ENCODE peak calls at places on chromosome 1, in six cellular contexts. J is stimulated activated CD4-positive, alpha-beta T cell treated with anti-CD3 and anti-CD28 coated beads, Interleukin-2, amount 100 ng/mL, for 48 hours; P is H9; M is GM13976; F is NCI-H524 treated with DMSO at 0.1 percent for 48 hours; L is tibial nerve. B is an unnamed sample.

GRCh38 chr1:62687903-62688686 is at the start of gene DOCK7:
- DNase-seq in J (peak; percentile 48), P (peak; percentile 84), M (peak; percentile 85), F (peak; percentile 13), L (peak; percentile 57), B (peak; percentile 18)

GRCh38 chr1:20165522-20165951 is 20.4 kb upstream of the UBXN10 start:
- DNase-seq in J (no peak), P (no peak), M (peak; percentile 63), F (no peak), L (no peak), B (no peak)

GRCh38 chr1:146021622-146022402 is at the start of gene HJV:
- DNase-seq in J (no peak), P (no peak), M (no peak), F (no peak), L (no peak), B (no peak)

GRCh38 chr1:237473896-237474295 is 416.8 kb downstream of the ZP4 start:
- DNase-seq in J (no peak), P (no peak), M (no peak), F (no peak), L (no peak), B (no peak)

GRCh38 chr1:230342019-230342418 is 84.1 kb downstream of the PGBD5 start:
- DNase-seq in J (no peak), P (no peak), M (no peak), F (no peak), L (no peak), B (no peak)

GRCh38 chr1:187408217-187409004 is 579.7 kb downstream of the PLA2G4A start:
- DNase-seq in J (no peak), P (no peak), M (no peak), F (no peak), L (no peak), B (no peak)

GRCh38 chr1:25695066-25695990 is 78.7 kb downstream of the MAN1C1 start:
- DNase-seq in J (no peak), P (peak; percentile 75), M (no peak), F (no peak), L (peak; percentile 81), B (no peak)

GRCh38 chr1:227532019-227532619 is 31.2 kb upstream of the ZNF678 start:
- DNase-seq in J (no peak), P (no peak), M (no peak), F (no peak), L (no peak), B (no peak)

GRCh38 chr1:95957748-95958147 is 723.7 kb downstream of the RWDD3 start:
- DNase-seq in J (no peak), P (no peak), M (no peak), F (no peak), L (no peak), B (no peak)

GRCh38 chr1:86489242-86489878 is 20.6 kb downstream of the CLCA1 start:
- DNase-seq in J (no peak), P (no peak), M (no peak), F (no peak), L (no peak), B (no peak)

GRCh38 chr1:7552402-7552801 is 218.7 kb upstream of the VAMP3 start:
- DNase-seq in J (no peak), P (no peak), M (no peak), F (no peak), L (no peak), B (no peak)

GRCh38 chr1:6848816-6849215 is 63.6 kb downstream of the CAMTA1 start:
- DNase-seq in J (no peak), P (no peak), M (no peak), F (no peak), L (no peak), B (no peak)

GRCh38 chr1:109573785-109574184 is 25.4 kb downstream of the GNAI3 start:
- DNase-seq in J (no peak), P (no peak), M (no peak), F (no peak), L (no peak), B (no peak)

GRCh38 chr1:42957880-42958487 is 684 bp downstream of the SLC2A1 start:
- DNase-seq in J (peak; percentile 50), P (no peak), M (peak; percentile 93), F (no peak), L (no peak), B (peak; percentile 29)

GRCh38 chr1:156115514-156116374 is 1.2 kb downstream of the LMNA start:
- DNase-seq in J (no peak), P (peak; percentile 68), M (no peak), F (no peak), L (peak; percentile 68), B (no peak)

GRCh38 chr1:225766967-225767413 is 10.6 kb upstream of the SRP9 start:
- DNase-seq in J (no peak), P (no peak), M (no peak), F (peak; percentile 32), L (no peak), B (no peak)

GRCh38 chr1:189708674-189709073 is 769.0 kb downstream of the BRINP3 start:
- DNase-seq in J (no peak), P (peak; percentile 57), M (no peak), F (no peak), L (no peak), B (no peak)

GRCh38 chr1:52579415-52579814 is 22.8 kb upstream of the GPX7 start:
- DNase-seq in J (no peak), P (no peak), M (no peak), F (no peak), L (no peak), B (no peak)

GRCh38 chr1:217274416-217274815 is 356.5 kb downstream of the GPATCH2 start:
- DNase-seq in J (no peak), P (no peak), M (no peak), F (no peak), L (no peak), B (no peak)

GRCh38 chr1:156451486-156452184 is 48.9 kb downstream of the MEF2D start:
- DNase-seq in J (no peak), P (no peak), M (no peak), F (no peak), L (no peak), B (no peak)

GRCh38 chr1:162612606-162613400 is 19.5 kb upstream of the DDR2 start:
- DNase-seq in J (no peak), P (no peak), M (no peak), F (peak; percentile 65), L (peak; percentile 55), B (no peak)

GRCh38 chr1:161733526-161733925 is 12.2 kb downstream of the FCRLB start:
- DNase-seq in J (no peak), P (no peak), M (no peak), F (no peak), L (no peak), B (no peak)

GRCh38 chr1:19644761-19645543 is 841 bp downstream of the NBL1 start:
- DNase-seq in J (peak; percentile 39), P (no peak), M (peak; percentile 74), F (no peak), L (no peak), B (no peak)

GRCh38 chr1:5298376-5298775 is 644.0 kb downstream of the AJAP1 start:
- DNase-seq in J (no peak), P (no peak), M (no peak), F (no peak), L (no peak), B (no peak)

GRCh38 chr1:2049517-2050481 is at the start of gene PRKCZ:
- DNase-seq in J (peak; percentile 82), P (peak; percentile 97), M (peak; percentile 87), F (no peak), L (no peak), B (peak; percentile 56)

GRCh38 chr1:2163205-2163604 is 31.4 kb downstream of the FAAP20 start:
- DNase-seq in J (no peak), P (no peak), M (no peak), F (no peak), L (no peak), B (no peak)

GRCh38 chr1:53804791-53805505 is 33.1 kb downstream of the NDC1 start:
- DNase-seq in J (no peak), P (no peak), M (no peak), F (no peak), L (no peak), B (no peak)

GRCh38 chr1:228272831-228273571 is 65.2 kb downstream of the OBSCN start:
- DNase-seq in J (no peak), P (peak; percentile 24), M (no peak), F (no peak), L (no peak), B (no peak)

GRCh38 chr1:219413523-219413922 is 199.4 kb downstream of the ZC3H11B start:
- DNase-seq in J (no peak), P (no peak), M (no peak), F (no peak), L (no peak), B (no peak)

GRCh38 chr1:157115429-157115838 is 15.8 kb upstream of the ETV3L start:
- DNase-seq in J (no peak), P (peak; percentile 30), M (no peak), F (no peak), L (no peak), B (no peak)

GRCh38 chr1:18583326-18583941 is 47.2 kb upstream of the PAX7 start:
- DNase-seq in J (no peak), P (no peak), M (no peak), F (no peak), L (peak; percentile 28), B (no peak)

GRCh38 chr1:25556791-25557476 is 13.5 kb downstream of the LDLRAP1 start:
- DNase-seq in J (peak; percentile 30), P (no peak), M (no peak), F (no peak), L (peak; percentile 59), B (peak; percentile 8)

GRCh38 chr1:86429122-86429725 is 5.3 kb downstream of the CLCA2 start:
- DNase-seq in J (no peak), P (no peak), M (no peak), F (no peak), L (no peak), B (no peak)

GRCh38 chr1:15205586-15206346 is 41.3 kb upstream of the FHAD1 start:
- DNase-seq in J (no peak), P (no peak), M (no peak), F (no peak), L (no peak), B (no peak)

GRCh38 chr1:79617777-79618176 is 611.2 kb upstream of the ADGRL4 start:
- DNase-seq in J (no peak), P (no peak), M (no peak), F (no peak), L (no peak), B (no peak)

GRCh38 chr1:241114699-241115233 is 242.2 kb downstream of the RGS7 start:
- DNase-seq in J (no peak), P (no peak), M (no peak), F (no peak), L (no peak), B (no peak)

GRCh38 chr1:28518745-28519341 is 13.0 kb downstream of the RCC1 start:
- DNase-seq in J (peak; percentile 47), P (no peak), M (peak; percentile 69), F (no peak), L (no peak), B (no peak)

GRCh38 chr1:20199840-20200239 is 13.5 kb upstream of the PLA2G2C start:
- DNase-seq in J (no peak), P (no peak), M (no peak), F (no peak), L (no peak), B (no peak)

GRCh38 chr1:869499-870244 is 54.1 kb upstream of the SAMD11 start:
- DNase-seq in J (peak; percentile 78), P (peak; percentile 79), M (peak; percentile 86), F (no peak), L (peak; percentile 36), B (peak; percentile 18)

B was measured in KG1.